ENCODE peak calls at places on chromosomes 7 and 10, in ten cellular contexts. One of them, this sample, is unnamed.

GRCh38 chr10:62811159-62811875 is 4.8 kb downstream of the EGR2 start:
- DNase-seq in A549: no peak
- DNase-seq in foreskin fibroblast: no peak
- DNase-seq in astrocyte of the spinal cord: no peak
- DNase-seq in aorta: no peak
- DNase-seq in stomach: no peak
- DNase-seq in NCI-H1092 treated with DMSO at 0.1 percent for 48 hours: no peak
- DNase-seq in AG08395: no peak
- DNase-seq in NAMALWA: no peak
- DNase-seq in cardiac fibroblast: no peak
- DNase-seq in this sample: no peak

GRCh38 chr10:451021-451471 is 238.4 kb downstream of the DIP2C start:
- DNase-seq in A549: no peak
- DNase-seq in foreskin fibroblast: no peak
- DNase-seq in astrocyte of the spinal cord: peak
- DNase-seq in aorta: no peak
- DNase-seq in stomach: peak
- DNase-seq in NCI-H1092 treated with DMSO at 0.1 percent for 48 hours: no peak
- DNase-seq in AG08395: no peak
- DNase-seq in NAMALWA: peak
- DNase-seq in cardiac fibroblast: no peak
- DNase-seq in this sample: no peak

GRCh38 chr10:103502849-103503660 is 9.6 kb downstream of the NEURL1 start:
- DNase-seq in A549: no peak
- DNase-seq in foreskin fibroblast: no peak
- DNase-seq in astrocyte of the spinal cord: no peak
- DNase-seq in aorta: peak
- DNase-seq in stomach: no peak
- DNase-seq in NCI-H1092 treated with DMSO at 0.1 percent for 48 hours: no peak
- DNase-seq in AG08395: no peak
- DNase-seq in NAMALWA: no peak
- DNase-seq in cardiac fibroblast: no peak
- DNase-seq in this sample: no peak

GRCh38 chr7:44534501-44534900 is 6.6 kb downstream of the NPC1L1 start:
- DNase-seq in A549: peak
- DNase-seq in foreskin fibroblast: no peak
- DNase-seq in astrocyte of the spinal cord: peak
- DNase-seq in aorta: no peak
- DNase-seq in stomach: no peak
- DNase-seq in NCI-H1092 treated with DMSO at 0.1 percent for 48 hours: peak
- DNase-seq in AG08395: peak
- DNase-seq in NAMALWA: peak
- DNase-seq in cardiac fibroblast: peak
- DNase-seq in this sample: peak

GRCh38 chr10:13351340-13351915 is 3.3 kb upstream of the SEPHS1 start:
- DNase-seq in A549: no peak
- DNase-seq in foreskin fibroblast: no peak
- DNase-seq in astrocyte of the spinal cord: no peak
- DNase-seq in aorta: no peak
- DNase-seq in stomach: no peak
- DNase-seq in NCI-H1092 treated with DMSO at 0.1 percent for 48 hours: no peak
- DNase-seq in AG08395: no peak
- DNase-seq in NAMALWA: peak
- DNase-seq in cardiac fibroblast: no peak
- DNase-seq in this sample: no peak

GRCh38 chr10:3783721-3784432 is 1.1 kb downstream of the KLF6 start:
- DNase-seq in A549: peak
- DNase-seq in foreskin fibroblast: no peak
- DNase-seq in astrocyte of the spinal cord: peak
- DNase-seq in aorta: peak
- DNase-seq in stomach: peak
- DNase-seq in NCI-H1092 treated with DMSO at 0.1 percent for 48 hours: peak
- DNase-seq in AG08395: no peak
- DNase-seq in NAMALWA: peak
- DNase-seq in cardiac fibroblast: peak
- DNase-seq in this sample: peak

GRCh38 chr7:117036034-117036669 is 82.9 kb downstream of the ST7 start:
- DNase-seq in A549: no peak
- DNase-seq in foreskin fibroblast: no peak
- DNase-seq in astrocyte of the spinal cord: no peak
- DNase-seq in aorta: no peak
- DNase-seq in stomach: no peak
- DNase-seq in NCI-H1092 treated with DMSO at 0.1 percent for 48 hours: no peak
- DNase-seq in AG08395: no peak
- DNase-seq in NAMALWA: no peak
- DNase-seq in cardiac fibroblast: no peak
- DNase-seq in this sample: no peak

GRCh38 chr7:94671444-94672235 is 15.7 kb upstream of the SGCE start:
- DNase-seq in A549: no peak
- DNase-seq in foreskin fibroblast: no peak
- DNase-seq in astrocyte of the spinal cord: no peak
- DNase-seq in aorta: no peak
- DNase-seq in stomach: no peak
- DNase-seq in NCI-H1092 treated with DMSO at 0.1 percent for 48 hours: no peak
- DNase-seq in AG08395: no peak
- DNase-seq in NAMALWA: no peak
- DNase-seq in cardiac fibroblast: no peak
- DNase-seq in this sample: no peak

GRCh38 chr7:29289156-29290021 is 94.8 kb downstream of the CHN2 start:
- DNase-seq in A549: no peak
- DNase-seq in foreskin fibroblast: peak
- DNase-seq in astrocyte of the spinal cord: peak
- DNase-seq in aorta: no peak
- DNase-seq in stomach: no peak
- DNase-seq in NCI-H1092 treated with DMSO at 0.1 percent for 48 hours: peak
- DNase-seq in AG08395: peak
- DNase-seq in NAMALWA: peak
- DNase-seq in cardiac fibroblast: peak
- DNase-seq in this sample: no peak

GRCh38 chr10:6151087-6151977 is 51.4 kb upstream of the PFKFB3 start:
- DNase-seq in A549: peak
- DNase-seq in foreskin fibroblast: peak
- DNase-seq in astrocyte of the spinal cord: peak
- DNase-seq in aorta: no peak
- DNase-seq in stomach: peak
- DNase-seq in NCI-H1092 treated with DMSO at 0.1 percent for 48 hours: no peak
- DNase-seq in AG08395: peak
- DNase-seq in NAMALWA: peak
- DNase-seq in cardiac fibroblast: peak
- DNase-seq in this sample: peak

GRCh38 chr10:108445746-108446145 is 1281.2 kb upstream of the SORCS1 start:
- DNase-seq in A549: no peak
- DNase-seq in foreskin fibroblast: no peak
- DNase-seq in astrocyte of the spinal cord: no peak
- DNase-seq in aorta: no peak
- DNase-seq in stomach: no peak
- DNase-seq in NCI-H1092 treated with DMSO at 0.1 percent for 48 hours: no peak
- DNase-seq in AG08395: peak
- DNase-seq in NAMALWA: no peak
- DNase-seq in cardiac fibroblast: no peak
- DNase-seq in this sample: no peak